ENCODE peak calls at places on chromosomes 1 and 21, in five cellular contexts. One of them, this sample, is unnamed. For H3K36me3, the result is how much of the 10 kb centered on the place peaks cover.

GRCh38 chr1:94819945-94820746 is at the start of gene SLC44A3:
- DNase-seq in K562: no peak
- DNase-seq in SK-N-SH: peak
- DNase-seq in HepG2: peak
- DNase-seq in GM12878: no peak
- DNase-seq in this sample: no peak

GRCh38 chr1:44030606-44031050 is 634 bp downstream of the SLC6A9 start:
- DNase-seq in HepG2: peak
- DNase-seq in K562: peak
- DNase-seq in SK-N-SH: peak
- DNase-seq in GM12878: no peak
- DNase-seq in this sample: no peak

GRCh38 chr1:94081566-94082344 is 39.2 kb downstream of the ABCA4 start:
- DNase-seq in SK-N-SH: no peak
- DNase-seq in HepG2: no peak
- DNase-seq in K562: no peak
- DNase-seq in GM12878: no peak
- DNase-seq in this sample: no peak

GRCh38 chr1:18951818-18952391 is 4.6 kb downstream of the IFFO2 start:
- DNase-seq in K562: no peak
- DNase-seq in HepG2: no peak
- DNase-seq in SK-N-SH: no peak
- DNase-seq in GM12878: peak
- DNase-seq in this sample: no peak

GRCh38 chr1:53066941-53067738 is 5.1 kb downstream of the PODN start:
- DNase-seq in GM12878: no peak
- DNase-seq in SK-N-SH: peak
- DNase-seq in K562: no peak
- DNase-seq in HepG2: no peak
- DNase-seq in this sample: no peak

GRCh38 chr1:21220815-21221214 is 44.1 kb upstream of the EIF4G3 start:
- DNase-seq in K562: no peak
- DNase-seq in GM12878: no peak
- DNase-seq in HepG2: no peak
- DNase-seq in SK-N-SH: peak
- DNase-seq in this sample: no peak

GRCh38 chr1:55504306-55504706 is 289.1 kb upstream of the USP24 start:
- DNase-seq in HepG2: no peak
- DNase-seq in GM12878: no peak
- DNase-seq in K562: no peak
- DNase-seq in SK-N-SH: no peak
- DNase-seq in this sample: no peak

GRCh38 chr1:107536266-107536665 is 395.4 kb downstream of the NTNG1 start:
- DNase-seq in GM12878: no peak
- DNase-seq in HepG2: no peak
- DNase-seq in SK-N-SH: no peak
- DNase-seq in K562: no peak
- DNase-seq in this sample: no peak

GRCh38 chr1:35426097-35426586 is 131.1 kb downstream of the KIAA0319L start:
- DNase-seq in HepG2: no peak
- DNase-seq in K562: peak
- DNase-seq in GM12878: no peak
- DNase-seq in SK-N-SH: no peak
- DNase-seq in this sample: no peak

GRCh38 chr1:15950302-15950701 is 25.6 kb downstream of the ZBTB17 start:
- DNase-seq in SK-N-SH: no peak
- DNase-seq in HepG2: no peak
- DNase-seq in GM12878: no peak
- DNase-seq in K562: no peak
- DNase-seq in this sample: no peak

GRCh38 chr1:206107168-206107544 is 10.0 kb downstream of the AVPR1B start:
- DNase-seq in HepG2: no peak
- DNase-seq in K562: no peak
- DNase-seq in GM12878: no peak
- DNase-seq in SK-N-SH: no peak
- DNase-seq in this sample: no peak

DNA sequence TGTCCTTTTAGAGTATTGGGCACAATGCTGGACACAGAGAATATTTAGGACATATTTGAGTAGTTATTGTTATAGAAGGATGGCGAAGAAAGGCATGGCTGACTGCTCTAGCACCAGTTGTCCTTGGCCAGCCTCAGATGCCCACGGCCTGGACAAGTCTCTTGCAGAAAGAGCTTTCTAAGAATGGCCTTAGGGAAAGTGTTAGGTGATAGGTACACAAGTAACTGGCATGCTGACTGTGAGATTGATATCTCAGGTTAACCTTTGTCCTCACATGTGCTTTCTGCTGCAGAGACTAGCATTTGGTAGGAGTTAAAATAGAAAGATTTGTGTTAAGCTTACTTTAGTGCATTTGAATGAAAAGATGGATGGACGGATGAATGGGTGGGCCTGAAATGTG is 10.1 kb downstream of the SFT2D2 start:
- DNase-seq in HepG2: peak
- DNase-seq in SK-N-SH: no peak
- DNase-seq in K562: no peak
- DNase-seq in GM12878: no peak
- DNase-seq in this sample: no peak
- H3K36me3 ChIP-seq in HepG2: half or more
- H3K36me3 ChIP-seq in SK-N-SH: half or more
- H3K36me3 ChIP-seq in K562: half or more
- H3K36me3 ChIP-seq in GM12878: half or more
- H3K36me3 ChIP-seq in this sample: under half

DNA sequence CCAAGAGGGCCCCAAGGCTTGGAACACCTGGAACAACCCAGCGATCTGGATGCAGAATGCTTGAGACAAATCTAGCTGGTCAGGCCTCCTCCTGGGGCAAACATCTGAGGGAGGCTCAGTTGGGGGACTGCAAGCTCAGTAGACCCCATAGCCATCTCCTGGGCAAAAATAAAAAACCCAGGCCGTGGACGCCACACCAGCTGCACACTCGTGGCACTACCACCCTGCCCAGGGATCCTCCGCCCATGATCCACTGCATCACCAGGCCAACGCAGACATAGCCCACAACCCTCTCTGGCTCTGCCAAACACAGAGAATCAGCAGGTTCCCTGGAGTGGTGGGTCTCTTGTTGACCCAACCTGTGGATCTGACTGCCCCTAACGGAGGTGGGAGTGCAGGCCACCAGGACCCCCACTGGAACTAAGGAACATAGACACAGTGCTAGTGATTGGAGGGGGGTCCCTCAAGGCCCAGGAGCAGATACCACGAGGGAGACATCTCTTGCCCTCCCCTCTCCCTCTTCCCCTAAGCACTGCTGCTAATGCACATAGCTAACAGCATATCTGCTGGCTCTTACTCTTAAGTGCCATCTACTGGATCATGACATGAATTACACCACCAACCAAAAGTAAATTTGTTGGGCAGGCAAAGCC is 147.2 kb downstream of the CHD1L start:
- DNase-seq in GM12878: no peak
- DNase-seq in SK-N-SH: peak
- DNase-seq in HepG2: peak
- DNase-seq in K562: peak
- DNase-seq in this sample: peak
- TF ChIP-seq ZBTB33 in GM12878: no peak
- TF ChIP-seq ZBTB33 in SK-N-SH: no peak
- TF ChIP-seq ZBTB33 in HepG2: no peak
- TF ChIP-seq ZBTB33 in K562: no peak
- TF ChIP-seq ZBTB33 in this sample: no peak

DNA sequence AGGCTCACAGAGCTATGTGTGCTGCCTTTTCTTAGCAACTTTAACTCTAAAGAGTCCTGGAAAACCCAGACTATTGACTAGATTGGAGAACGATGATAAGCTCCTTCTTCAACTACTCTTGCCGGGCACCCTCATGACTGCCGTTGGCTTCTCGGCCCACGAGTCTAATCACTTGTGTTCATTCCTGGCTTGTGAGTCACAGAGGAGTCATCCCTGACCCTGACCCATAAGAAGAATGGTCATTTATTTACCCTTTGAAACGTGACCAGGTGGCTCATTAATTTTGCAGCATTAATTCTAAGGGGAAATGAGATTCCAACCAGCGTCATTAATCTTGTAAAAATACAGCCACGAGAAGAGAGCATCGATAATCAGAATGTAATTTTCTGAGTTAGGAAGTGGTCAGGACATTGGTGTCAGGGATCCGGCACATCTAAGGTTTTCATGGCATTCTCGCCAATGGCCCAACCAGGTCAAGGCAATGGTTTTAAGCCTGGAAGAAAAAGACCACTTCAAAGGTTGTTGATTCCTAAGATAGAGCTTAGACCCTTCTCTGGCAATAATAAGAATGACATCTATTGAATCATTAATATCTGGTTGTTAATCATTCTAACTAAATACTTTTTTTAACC is 183.6 kb upstream of the RUNX1 start:
- DNase-seq in HepG2: peak
- DNase-seq in K562: peak
- DNase-seq in SK-N-SH: no peak
- DNase-seq in GM12878: no peak
- DNase-seq in this sample: peak
- H3K9ac ChIP-seq in HepG2: no peak
- H3K9ac ChIP-seq in K562: no peak
- H3K9ac ChIP-seq in SK-N-SH: no peak
- H3K9ac ChIP-seq in GM12878: no peak
- H3K9ac ChIP-seq in this sample: peak

GRCh38 chr1:14117700-14118099 is 417.7 kb downstream of the PRDM2 start:
- DNase-seq in K562: no peak
- DNase-seq in HepG2: no peak
- DNase-seq in GM12878: no peak
- DNase-seq in SK-N-SH: no peak
- DNase-seq in this sample: no peak

GRCh38 chr1:14113841-14114567 is 414.0 kb downstream of the PRDM2 start:
- DNase-seq in K562: peak
- DNase-seq in SK-N-SH: peak
- DNase-seq in GM12878: no peak
- DNase-seq in HepG2: no peak
- DNase-seq in this sample: no peak

GRCh38 chr1:14118691-14119485 is 418.9 kb downstream of the PRDM2 start:
- DNase-seq in HepG2: no peak
- DNase-seq in GM12878: no peak
- DNase-seq in SK-N-SH: no peak
- DNase-seq in K562: no peak
- DNase-seq in this sample: no peak

GRCh38 chr1:14113271-14113670 is 413.3 kb downstream of the PRDM2 start:
- DNase-seq in HepG2: no peak
- DNase-seq in SK-N-SH: no peak
- DNase-seq in GM12878: no peak
- DNase-seq in K562: no peak
- DNase-seq in this sample: no peak

DNA sequence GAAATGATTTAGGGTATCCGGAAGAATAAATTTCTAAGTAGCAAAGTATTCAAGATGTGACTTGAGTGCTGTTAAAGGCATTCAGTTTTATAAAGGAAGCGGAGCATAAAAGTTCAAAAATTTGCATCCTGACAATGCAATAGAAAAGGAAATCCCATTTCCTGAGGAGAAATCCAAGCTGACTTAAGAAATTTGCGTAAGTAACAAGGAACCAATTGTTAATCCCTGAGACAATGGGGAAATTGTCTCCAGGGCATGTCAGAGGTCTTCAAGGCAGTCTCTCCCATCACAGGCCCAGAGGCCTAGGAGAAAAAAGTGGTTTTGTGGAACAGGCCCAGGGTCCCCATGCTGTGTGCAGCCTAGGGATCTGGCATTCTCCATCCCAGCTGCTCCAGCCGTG is 416.0 kb downstream of the PRDM2 start:
- DNase-seq in GM12878: no peak
- DNase-seq in SK-N-SH: no peak
- DNase-seq in K562: no peak
- DNase-seq in HepG2: no peak
- DNase-seq in this sample: no peak
- H3K36me3 ChIP-seq in GM12878: under half
- H3K36me3 ChIP-seq in SK-N-SH: under half
- H3K36me3 ChIP-seq in K562: under half
- H3K36me3 ChIP-seq in HepG2: under half
- H3K36me3 ChIP-seq in this sample: under half

GRCh38 chr21:38817371-38818335 is 11.9 kb downstream of the ETS2 start:
- DNase-seq in SK-N-SH: no peak
- DNase-seq in HepG2: no peak
- DNase-seq in GM12878: no peak
- DNase-seq in K562: no peak
- DNase-seq in this sample: no peak
- TF ChIP-seq ZBTB33 in SK-N-SH: no peak
- TF ChIP-seq ZBTB33 in HepG2: no peak
- TF ChIP-seq ZBTB33 in GM12878: no peak
- TF ChIP-seq ZBTB33 in K562: no peak
- TF ChIP-seq ZBTB33 in this sample: no peak

GRCh38 chr1:86504895-86505625 is 36.3 kb downstream of the CLCA1 start:
- DNase-seq in SK-N-SH: no peak
- DNase-seq in K562: no peak
- DNase-seq in HepG2: no peak
- DNase-seq in GM12878: no peak
- DNase-seq in this sample: no peak

GRCh38 chr1:86504130-86504479 is 35.4 kb downstream of the CLCA1 start:
- DNase-seq in HepG2: no peak
- DNase-seq in K562: no peak
- DNase-seq in GM12878: no peak
- DNase-seq in SK-N-SH: no peak
- DNase-seq in this sample: no peak

GRCh38 chr1:86502721-86503430 is 34.1 kb downstream of the CLCA1 start:
- DNase-seq in GM12878: no peak
- DNase-seq in HepG2: peak
- DNase-seq in K562: no peak
- DNase-seq in SK-N-SH: no peak
- DNase-seq in this sample: no peak

GRCh38 chr1:86500731-86501130 is 32.0 kb downstream of the CLCA1 start:
- DNase-seq in GM12878: no peak
- DNase-seq in HepG2: no peak
- DNase-seq in K562: no peak
- DNase-seq in SK-N-SH: no peak
- DNase-seq in this sample: no peak

GRCh38 chr1:86503477-86504129 is 34.9 kb downstream of the CLCA1 start:
- DNase-seq in K562: no peak
- DNase-seq in SK-N-SH: no peak
- DNase-seq in HepG2: no peak
- DNase-seq in GM12878: no peak
- DNase-seq in this sample: no peak
- H3K9ac ChIP-seq in K562: no peak
- H3K9ac ChIP-seq in SK-N-SH: no peak
- H3K9ac ChIP-seq in HepG2: no peak
- H3K9ac ChIP-seq in GM12878: no peak
- H3K9ac ChIP-seq in this sample: no peak

GRCh38 chr1:37974575-37974974 is 15.2 kb downstream of the SF3A3 start:
- DNase-seq in HepG2: no peak
- DNase-seq in K562: no peak
- DNase-seq in SK-N-SH: no peak
- DNase-seq in GM12878: no peak
- DNase-seq in this sample: no peak
- H3K36me3 ChIP-seq in HepG2: half or more
- H3K36me3 ChIP-seq in K562: half or more
- H3K36me3 ChIP-seq in SK-N-SH: under half
- H3K36me3 ChIP-seq in GM12878: under half
- H3K36me3 ChIP-seq in this sample: under half